ENCODE peak calls at places on chromosomes 7 and 10, in four cellular contexts. One of them, this sample, is unnamed. For H3K27me3 and H3K4me1, the result is how much of the 10 kb centered on the place peaks cover.

GRCh38 chr10:11014671-11015141 is 3.0 kb upstream of the CELF2 start:
- DNase-seq in mammary epithelial cell: no peak
- DNase-seq in breast epithelium: no peak
- DNase-seq in stomach: no peak
- DNase-seq in this sample: no peak

GRCh38 chr7:18117482-18117881 is 89.8 kb upstream of the PRPS1L1 start:
- DNase-seq in mammary epithelial cell: no peak
- DNase-seq in breast epithelium: no peak
- DNase-seq in stomach: no peak
- DNase-seq in this sample: no peak

GRCh38 chr10:36021096-36021495 is 379.0 kb upstream of the FZD8 start:
- DNase-seq in mammary epithelial cell: no peak
- DNase-seq in breast epithelium: no peak
- DNase-seq in stomach: no peak
- DNase-seq in this sample: no peak

GRCh38 chr7:98810166-98810802 is 59.5 kb downstream of the TMEM130 start:
- DNase-seq in mammary epithelial cell: no peak
- DNase-seq in breast epithelium: no peak
- DNase-seq in stomach: no peak
- DNase-seq in this sample: no peak

GRCh38 chr10:79102056-79102874 is 33.5 kb downstream of the ZMIZ1 start:
- DNase-seq in mammary epithelial cell: no peak
- DNase-seq in breast epithelium: peak
- DNase-seq in stomach: peak
- DNase-seq in this sample: no peak

GRCh38 chr10:7941576-7941975 is 112.9 kb upstream of the GATA3 start:
- DNase-seq in mammary epithelial cell: no peak
- DNase-seq in breast epithelium: no peak
- DNase-seq in stomach: no peak
- DNase-seq in this sample: no peak

GRCh38 chr7:36986429-36987362 is 262.4 kb upstream of the AOAH start:
- DNase-seq in mammary epithelial cell: peak
- DNase-seq in breast epithelium: no peak
- DNase-seq in stomach: peak
- DNase-seq in this sample: peak

GRCh38 chr7:128869944-128870285 is 7.3 kb downstream of the ATP6V1F start:
- DNase-seq in mammary epithelial cell: no peak
- DNase-seq in breast epithelium: no peak
- DNase-seq in stomach: no peak
- DNase-seq in this sample: no peak

GRCh38 chr7:14685112-14685511 is 217.4 kb downstream of the DGKB start:
- DNase-seq in mammary epithelial cell: no peak
- DNase-seq in breast epithelium: no peak
- DNase-seq in stomach: no peak
- DNase-seq in this sample: no peak

GRCh38 chr10:70985824-70986336 is 97.5 kb upstream of the PCBD1 start:
- DNase-seq in mammary epithelial cell: peak
- DNase-seq in breast epithelium: peak
- DNase-seq in stomach: peak
- DNase-seq in this sample: no peak

GRCh38 chr7:8135417-8135816 is 126.5 kb downstream of the ICA1 start:
- DNase-seq in mammary epithelial cell: no peak
- DNase-seq in breast epithelium: no peak
- DNase-seq in stomach: no peak
- DNase-seq in this sample: no peak

GRCh38 chr7:139252451-139252850 is 21.4 kb downstream of the UBN2 start:
- DNase-seq in mammary epithelial cell: no peak
- DNase-seq in breast epithelium: no peak
- DNase-seq in stomach: no peak
- DNase-seq in this sample: no peak

GRCh38 chr10:72162978-72163377 is 52.8 kb upstream of the ANAPC16 start:
- DNase-seq in mammary epithelial cell: peak
- DNase-seq in breast epithelium: no peak
- DNase-seq in stomach: no peak
- DNase-seq in this sample: peak

GRCh38 chr10:84375011-84375410 is 46.6 kb downstream of the CCSER2 start:
- DNase-seq in mammary epithelial cell: peak
- DNase-seq in breast epithelium: no peak
- DNase-seq in stomach: peak
- DNase-seq in this sample: peak

GRCh38 chr10:95896066-95896850 is 11.5 kb upstream of the CC2D2B start:
- DNase-seq in mammary epithelial cell: no peak
- DNase-seq in breast epithelium: no peak
- DNase-seq in stomach: no peak
- DNase-seq in this sample: no peak

GRCh38 chr7:4849390-4849789 is 12.4 kb downstream of the PAPOLB start:
- DNase-seq in mammary epithelial cell: peak
- DNase-seq in breast epithelium: no peak
- DNase-seq in stomach: no peak
- DNase-seq in this sample: peak

GRCh38 chr10:127556911-127557310 is 7.8 kb downstream of the NPS start:
- DNase-seq in mammary epithelial cell: peak
- DNase-seq in breast epithelium: no peak
- DNase-seq in stomach: no peak
- DNase-seq in this sample: peak

GRCh38 chr7:5629941-5630340 is 151.5 kb downstream of the RNF216 start:
- DNase-seq in mammary epithelial cell: peak
- DNase-seq in breast epithelium: no peak
- DNase-seq in stomach: no peak
- DNase-seq in this sample: peak

GRCh38 chr10:62354941-62355340 is 19.2 kb upstream of the ZNF365 start:
- DNase-seq in mammary epithelial cell: no peak
- DNase-seq in breast epithelium: no peak
- DNase-seq in stomach: no peak
- DNase-seq in this sample: no peak

GRCh38 chr7:75638607-75639070 is 100.1 kb downstream of the HIP1 start:
- DNase-seq in mammary epithelial cell: peak
- DNase-seq in breast epithelium: no peak
- DNase-seq in stomach: peak
- DNase-seq in this sample: peak

GRCh38 chr7:149817836-149818535 is 20.2 kb upstream of the ZNF862 start:
- DNase-seq in mammary epithelial cell: no peak
- DNase-seq in breast epithelium: no peak
- DNase-seq in stomach: no peak
- DNase-seq in this sample: no peak

GRCh38 chr10:3027866-3028265 is 39.5 kb upstream of the PFKP start:
- DNase-seq in mammary epithelial cell: no peak
- DNase-seq in breast epithelium: no peak
- DNase-seq in stomach: no peak
- DNase-seq in this sample: no peak

GRCh38 chr10:7478727-7479457 is 68.1 kb upstream of the SFMBT2 start:
- DNase-seq in mammary epithelial cell: no peak
- DNase-seq in breast epithelium: no peak
- DNase-seq in stomach: no peak
- DNase-seq in this sample: no peak

GRCh38 chr10:122021421-122021820 is 32.5 kb downstream of the TACC2 start:
- DNase-seq in mammary epithelial cell: no peak
- DNase-seq in breast epithelium: peak
- DNase-seq in stomach: peak
- DNase-seq in this sample: no peak

GRCh38 chr10:110433740-110434139 is 64.0 kb upstream of the DUSP5 start:
- DNase-seq in mammary epithelial cell: no peak
- DNase-seq in breast epithelium: no peak
- DNase-seq in stomach: peak
- DNase-seq in this sample: no peak

GRCh38 chr7:158403013-158403821 is 184.4 kb downstream of the PTPRN2 start:
- DNase-seq in mammary epithelial cell: no peak
- DNase-seq in breast epithelium: no peak
- DNase-seq in stomach: no peak
- DNase-seq in this sample: no peak

GRCh38 chr7:158406364-158406763 is 181.3 kb downstream of the PTPRN2 start:
- DNase-seq in mammary epithelial cell: no peak
- DNase-seq in breast epithelium: no peak
- DNase-seq in stomach: no peak
- DNase-seq in this sample: no peak

GRCh38 chr7:158402471-158402870 is 185.2 kb downstream of the PTPRN2 start:
- DNase-seq in mammary epithelial cell: no peak
- DNase-seq in breast epithelium: no peak
- DNase-seq in stomach: no peak
- DNase-seq in this sample: no peak

GRCh38 chr7:158405324-158405723 is 182.3 kb downstream of the PTPRN2 start:
- DNase-seq in mammary epithelial cell: no peak
- DNase-seq in breast epithelium: no peak
- DNase-seq in stomach: no peak
- DNase-seq in this sample: no peak

DNA sequence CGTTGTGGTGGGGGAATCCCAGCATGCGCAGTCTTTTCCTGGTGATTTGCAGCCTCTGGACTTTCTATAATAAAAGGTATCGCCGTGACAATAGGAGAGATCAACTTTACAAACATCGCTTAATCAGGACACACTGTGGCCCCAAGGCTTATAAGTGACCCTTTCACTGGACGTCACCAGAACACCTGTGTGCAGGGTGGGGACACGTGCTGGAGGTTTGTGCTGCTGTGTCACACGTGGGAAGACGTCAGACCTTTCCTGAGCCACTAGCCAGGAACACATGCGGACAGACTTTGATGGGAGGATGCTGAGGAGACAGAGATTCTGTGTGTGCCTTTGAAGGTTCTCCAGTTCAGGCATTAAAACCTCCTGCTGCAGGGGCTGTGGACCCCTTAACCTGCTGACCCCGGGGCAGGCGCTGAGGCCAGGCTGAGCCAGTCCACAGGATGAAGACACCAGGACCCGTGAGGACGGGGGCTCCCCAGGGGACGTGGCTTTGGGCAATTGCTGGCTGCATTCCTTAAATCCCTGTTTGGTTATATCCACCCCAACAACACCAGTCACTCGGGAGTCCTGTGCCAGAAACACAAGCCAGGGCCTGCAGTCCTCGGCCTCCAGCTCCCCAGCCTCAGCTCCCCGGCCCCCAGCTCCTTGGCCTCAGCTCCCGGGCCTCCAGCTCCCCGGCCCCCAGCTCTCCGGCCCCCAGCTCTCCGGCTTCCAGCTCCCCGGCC is 183.4 kb downstream of the PTPRN2 start:
- DNase-seq in mammary epithelial cell: no peak
- DNase-seq in breast epithelium: no peak
- DNase-seq in stomach: no peak
- DNase-seq in this sample: no peak
- H3K27me3 ChIP-seq in mammary epithelial cell: under half
- H3K27me3 ChIP-seq in breast epithelium: under half
- H3K27me3 ChIP-seq in stomach: under half
- H3K27me3 ChIP-seq in this sample: under half

GRCh38 chr10:101693701-101694055 is 1.3 kb downstream of the FBXW4 start:
- DNase-seq in mammary epithelial cell: no peak
- DNase-seq in breast epithelium: no peak
- DNase-seq in stomach: no peak
- DNase-seq in this sample: peak

GRCh38 chr10:101694674-101695403 is at the start of gene FBXW4:
- DNase-seq in mammary epithelial cell: peak
- DNase-seq in breast epithelium: no peak
- DNase-seq in stomach: peak
- DNase-seq in this sample: peak

GRCh38 chr10:101695404-101695732 is 398 bp upstream of the FBXW4 start:
- DNase-seq in mammary epithelial cell: no peak
- DNase-seq in breast epithelium: no peak
- DNase-seq in stomach: no peak
- DNase-seq in this sample: peak

GRCh38 chr10:101696632-101697031 is 1.7 kb upstream of the FBXW4 start:
- DNase-seq in mammary epithelial cell: no peak
- DNase-seq in breast epithelium: no peak
- DNase-seq in stomach: no peak
- DNase-seq in this sample: no peak

GRCh38 chr10:101694056-101694673 is 805 bp downstream of the FBXW4 start:
- DNase-seq in mammary epithelial cell: peak
- DNase-seq in breast epithelium: peak
- DNase-seq in stomach: peak
- DNase-seq in this sample: peak
- H3K4me1 ChIP-seq in mammary epithelial cell: under half
- H3K4me1 ChIP-seq in breast epithelium: under half
- H3K4me1 ChIP-seq in stomach: half or more
- H3K4me1 ChIP-seq in this sample: under half

DNA sequence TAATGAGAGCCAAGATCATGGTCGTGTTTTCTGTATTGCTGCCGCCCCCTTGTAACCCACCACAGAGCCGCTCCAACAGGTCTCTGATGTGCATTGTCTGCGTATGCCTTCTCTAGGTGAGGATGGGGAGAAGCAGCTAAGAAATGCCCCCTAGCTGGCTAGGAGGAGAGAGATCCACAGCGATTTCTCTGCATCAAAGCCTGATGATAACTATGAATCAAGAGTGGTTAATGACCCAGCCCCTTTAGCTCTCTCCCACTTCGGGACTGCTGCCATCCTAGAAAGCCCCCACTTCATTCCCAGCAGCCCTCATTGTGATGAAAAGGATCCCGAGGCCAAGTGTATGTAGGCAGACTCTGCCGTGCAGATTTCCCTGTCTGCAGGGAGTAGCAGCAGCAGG is 3.0 kb downstream of the PLXNA4 start:
- DNase-seq in mammary epithelial cell: no peak
- DNase-seq in breast epithelium: no peak
- DNase-seq in stomach: no peak
- DNase-seq in this sample: no peak
- H3K27me3 ChIP-seq in mammary epithelial cell: under half
- H3K27me3 ChIP-seq in breast epithelium: half or more
- H3K27me3 ChIP-seq in stomach: half or more
- H3K27me3 ChIP-seq in this sample: half or more

GRCh38 chr10:129870926-129871660 is 93.0 kb downstream of the EBF3 start:
- DNase-seq in mammary epithelial cell: peak
- DNase-seq in breast epithelium: no peak
- DNase-seq in stomach: no peak
- DNase-seq in this sample: no peak
- H3K4me1 ChIP-seq in mammary epithelial cell: under half
- H3K4me1 ChIP-seq in breast epithelium: under half
- H3K4me1 ChIP-seq in stomach: under half
- H3K4me1 ChIP-seq in this sample: under half

GRCh38 chr10:23196201-23196600 is 4.1 kb downstream of the PTF1A start:
- DNase-seq in mammary epithelial cell: no peak
- DNase-seq in breast epithelium: no peak
- DNase-seq in stomach: no peak
- DNase-seq in this sample: no peak

GRCh38 chr10:23196915-23197314 is 4.8 kb downstream of the PTF1A start:
- DNase-seq in mammary epithelial cell: no peak
- DNase-seq in breast epithelium: no peak
- DNase-seq in stomach: no peak
- DNase-seq in this sample: no peak

GRCh38 chr10:23198610-23198939 is 6.5 kb downstream of the PTF1A start:
- DNase-seq in mammary epithelial cell: no peak
- DNase-seq in breast epithelium: no peak
- DNase-seq in stomach: no peak
- DNase-seq in this sample: no peak

GRCh38 chr10:23195846-23196200 is 3.7 kb downstream of the PTF1A start:
- DNase-seq in mammary epithelial cell: no peak
- DNase-seq in breast epithelium: no peak
- DNase-seq in stomach: no peak
- DNase-seq in this sample: no peak

GRCh38 chr10:23197416-23197861 is 5.3 kb downstream of the PTF1A start:
- DNase-seq in mammary epithelial cell: no peak
- DNase-seq in breast epithelium: no peak
- DNase-seq in stomach: no peak
- DNase-seq in this sample: no peak
- H3K27me3 ChIP-seq in mammary epithelial cell: half or more
- H3K27me3 ChIP-seq in breast epithelium: half or more
- H3K27me3 ChIP-seq in stomach: half or more
- H3K27me3 ChIP-seq in this sample: half or more

GRCh38 chr7:107943018-107943417 is 52.0 kb downstream of the DLD start:
- DNase-seq in mammary epithelial cell: no peak
- DNase-seq in breast epithelium: no peak
- DNase-seq in stomach: no peak
- DNase-seq in this sample: no peak
- H3K4me1 ChIP-seq in mammary epithelial cell: under half
- H3K4me1 ChIP-seq in breast epithelium: under half
- H3K4me1 ChIP-seq in stomach: under half
- H3K4me1 ChIP-seq in this sample: under half